ENCODE peak calls at places on chromosome 1, in four cellular contexts. One of them, this sample, is unnamed.

GRCh38 chr1:54413295-54413694 is 7.1 kb upstream of the SSBP3 start:
- DNase-seq in MM.1S: no peak
- DNase-seq in OCI-LY7: peak
- DNase-seq in adrenal gland: peak
- DNase-seq in this sample: no peak

GRCh38 chr1:226984521-226985238 is 44.6 kb downstream of the COQ8A start:
- DNase-seq in MM.1S: no peak
- DNase-seq in adrenal gland: no peak
- DNase-seq in OCI-LY7: no peak
- DNase-seq in this sample: no peak

GRCh38 chr1:94115900-94116436 is 5.0 kb downstream of the ABCA4 start:
- DNase-seq in adrenal gland: no peak
- DNase-seq in OCI-LY7: no peak
- DNase-seq in MM.1S: no peak
- DNase-seq in this sample: no peak

GRCh38 chr1:3423245-3423829 is 31.1 kb upstream of the ARHGEF16 start:
- DNase-seq in MM.1S: no peak
- DNase-seq in adrenal gland: no peak
- DNase-seq in OCI-LY7: no peak
- DNase-seq in this sample: no peak

GRCh38 chr1:223776075-223776814 is 63.9 kb downstream of the CAPN2 start:
- DNase-seq in MM.1S: no peak
- DNase-seq in adrenal gland: peak
- DNase-seq in OCI-LY7: no peak
- DNase-seq in this sample: no peak

GRCh38 chr1:203663294-203663693 is 36.7 kb downstream of the ATP2B4 start:
- DNase-seq in MM.1S: no peak
- DNase-seq in OCI-LY7: no peak
- DNase-seq in adrenal gland: no peak
- DNase-seq in this sample: no peak

GRCh38 chr1:178633068-178633467 is 92.0 kb upstream of the RALGPS2 start:
- DNase-seq in OCI-LY7: no peak
- DNase-seq in MM.1S: no peak
- DNase-seq in adrenal gland: no peak
- DNase-seq in this sample: no peak

GRCh38 chr1:197561041-197561440 is 214.2 kb downstream of the DENND1B start:
- DNase-seq in adrenal gland: no peak
- DNase-seq in OCI-LY7: no peak
- DNase-seq in MM.1S: no peak
- DNase-seq in this sample: no peak

GRCh38 chr1:47228644-47229030 is 3.4 kb downstream of the TAL1 start:
- DNase-seq in MM.1S: no peak
- DNase-seq in adrenal gland: peak
- DNase-seq in OCI-LY7: no peak
- DNase-seq in this sample: no peak

GRCh38 chr1:55712148-55712547 is 497.0 kb upstream of the USP24 start:
- DNase-seq in OCI-LY7: no peak
- DNase-seq in adrenal gland: no peak
- DNase-seq in MM.1S: no peak
- DNase-seq in this sample: no peak

GRCh38 chr1:53765656-53766055 is 26.7 kb upstream of the GLIS1 start:
- DNase-seq in adrenal gland: no peak
- DNase-seq in OCI-LY7: no peak
- DNase-seq in MM.1S: peak
- DNase-seq in this sample: no peak

GRCh38 chr1:155300024-155300423 is 1.2 kb downstream of the PKLR start:
- DNase-seq in MM.1S: no peak
- DNase-seq in OCI-LY7: no peak
- DNase-seq in adrenal gland: no peak
- DNase-seq in this sample: no peak

GRCh38 chr1:233064988-233065387 is 114.6 kb downstream of the NTPCR start:
- DNase-seq in adrenal gland: no peak
- DNase-seq in OCI-LY7: no peak
- DNase-seq in MM.1S: no peak
- DNase-seq in this sample: no peak

GRCh38 chr1:78225153-78225552 is 179.4 kb downstream of the GIPC2 start:
- DNase-seq in OCI-LY7: no peak
- DNase-seq in MM.1S: no peak
- DNase-seq in adrenal gland: no peak
- DNase-seq in this sample: no peak

GRCh38 chr1:35855016-35855700 is 27.9 kb upstream of the AGO1 start:
- DNase-seq in OCI-LY7: peak
- DNase-seq in adrenal gland: no peak
- DNase-seq in MM.1S: no peak
- DNase-seq in this sample: no peak

GRCh38 chr1:39268112-39268581 is 63.7 kb downstream of the MACF1 start:
- DNase-seq in OCI-LY7: no peak
- DNase-seq in adrenal gland: peak
- DNase-seq in MM.1S: peak
- DNase-seq in this sample: no peak

GRCh38 chr1:204065174-204065985 is 7.5 kb upstream of the SOX13 start:
- DNase-seq in OCI-LY7: no peak
- DNase-seq in MM.1S: no peak
- DNase-seq in adrenal gland: peak
- DNase-seq in this sample: no peak

GRCh38 chr1:233357595-233358446 is 30.3 kb downstream of the MAP3K21 start:
- DNase-seq in adrenal gland: no peak
- DNase-seq in MM.1S: peak
- DNase-seq in OCI-LY7: no peak
- DNase-seq in this sample: no peak

GRCh38 chr1:56098956-56099355 is 480.4 kb downstream of the PLPP3 start:
- DNase-seq in OCI-LY7: no peak
- DNase-seq in MM.1S: no peak
- DNase-seq in adrenal gland: no peak
- DNase-seq in this sample: no peak

GRCh38 chr1:171313319-171313834 is 606 bp upstream of the FMO4 start:
- DNase-seq in MM.1S: no peak
- DNase-seq in adrenal gland: no peak
- DNase-seq in OCI-LY7: peak
- DNase-seq in this sample: peak

GRCh38 chr1:8427493-8427892 is 109.6 kb downstream of the SLC45A1 start:
- DNase-seq in OCI-LY7: peak
- DNase-seq in MM.1S: peak
- DNase-seq in adrenal gland: no peak
- DNase-seq in this sample: peak

GRCh38 chr1:234710936-234711335 is 101.0 kb upstream of the IRF2BP2 start:
- DNase-seq in OCI-LY7: no peak
- DNase-seq in MM.1S: no peak
- DNase-seq in adrenal gland: peak
- DNase-seq in this sample: no peak

DNA sequence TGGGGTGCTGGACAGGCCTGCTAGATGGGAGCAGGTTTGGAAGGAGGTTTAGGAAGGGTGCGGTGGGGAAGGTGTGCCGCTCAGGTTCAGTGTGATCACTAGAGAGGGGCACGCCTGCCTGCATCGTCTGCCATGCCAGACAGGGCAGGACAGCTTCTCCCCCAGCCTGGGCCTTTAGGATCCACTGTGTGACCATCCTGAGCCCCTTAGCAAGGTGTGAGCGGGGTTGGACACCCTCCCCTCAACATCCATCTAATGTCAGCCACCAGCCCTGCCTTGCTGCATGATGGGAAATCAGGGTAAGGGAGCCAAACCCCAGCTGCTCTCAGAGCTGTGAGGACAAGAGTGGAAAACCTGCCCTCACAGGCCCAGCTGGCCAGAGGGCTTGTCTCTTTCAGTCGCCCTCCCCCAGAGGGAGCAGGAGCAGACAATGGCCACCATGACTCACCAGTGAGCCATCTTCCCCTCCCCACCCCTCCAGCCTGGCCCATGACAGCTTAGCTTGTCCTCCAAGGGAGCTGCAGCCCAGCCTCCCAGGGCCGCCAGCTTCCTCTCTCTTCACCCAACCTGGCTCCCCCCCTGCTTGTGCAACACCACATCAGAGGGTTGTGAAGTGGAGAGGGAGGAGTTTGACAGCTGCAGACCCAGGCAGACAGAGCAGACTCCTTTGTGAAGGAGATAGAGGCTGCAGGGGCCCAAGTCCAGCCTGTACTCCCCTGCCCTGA is 37.0 kb downstream of the NUAK2 start:
- DNase-seq in OCI-LY7: peak
- DNase-seq in adrenal gland: peak
- DNase-seq in MM.1S: peak
- DNase-seq in this sample: peak
- TF ChIP-seq CTCF in OCI-LY7: no peak
- TF ChIP-seq CTCF in adrenal gland: no peak
- TF ChIP-seq CTCF in MM.1S: no peak
- TF ChIP-seq CTCF in this sample: no peak

GRCh38 chr1:1072849-1073742 is 1.0 kb downstream of the RNF223 start:
- DNase-seq in adrenal gland: no peak
- DNase-seq in OCI-LY7: no peak
- DNase-seq in MM.1S: no peak
- DNase-seq in this sample: no peak

GRCh38 chr1:1072299-1072848 is 1.7 kb downstream of the RNF223 start:
- DNase-seq in adrenal gland: no peak
- DNase-seq in MM.1S: no peak
- DNase-seq in OCI-LY7: no peak
- DNase-seq in this sample: no peak

GRCh38 chr1:1073743-1074587 is at the start of gene RNF223:
- DNase-seq in adrenal gland: no peak
- DNase-seq in MM.1S: no peak
- DNase-seq in OCI-LY7: no peak
- DNase-seq in this sample: no peak

GRCh38 chr1:1075148-1075935 is 1.2 kb upstream of the RNF223 start:
- DNase-seq in MM.1S: no peak
- DNase-seq in adrenal gland: no peak
- DNase-seq in OCI-LY7: no peak
- DNase-seq in this sample: no peak

GRCh38 chr1:1074631-1075147 is 583 bp upstream of the RNF223 start:
- DNase-seq in OCI-LY7: no peak
- DNase-seq in MM.1S: no peak
- DNase-seq in adrenal gland: no peak
- DNase-seq in this sample: no peak
- H3K4me3 ChIP-seq in OCI-LY7: no peak
- H3K4me3 ChIP-seq in MM.1S: no peak
- H3K4me3 ChIP-seq in adrenal gland: no peak
- H3K4me3 ChIP-seq in this sample: no peak

DNA sequence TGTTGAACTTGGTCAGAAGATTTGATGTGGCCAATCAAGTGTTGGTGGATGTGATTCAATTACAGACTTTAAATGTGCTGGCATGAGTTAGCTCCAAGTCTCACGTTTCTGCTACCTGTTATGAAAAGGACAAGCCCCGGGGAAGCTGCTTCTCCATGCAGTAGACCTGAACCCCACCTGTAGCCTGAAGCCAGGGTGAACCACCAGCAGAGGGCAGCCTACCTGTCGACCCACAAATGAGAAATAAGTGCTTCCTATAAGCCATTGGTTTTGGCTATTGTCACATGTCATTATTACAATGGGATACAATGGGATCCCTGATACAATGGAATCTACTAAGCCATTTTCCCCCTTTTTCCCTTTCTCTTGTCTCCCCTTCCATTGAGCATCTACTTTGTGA is 230.2 kb downstream of the PRDM2 start:
- DNase-seq in MM.1S: peak
- DNase-seq in adrenal gland: no peak
- DNase-seq in OCI-LY7: peak
- DNase-seq in this sample: no peak
- TF ChIP-seq CTCF in MM.1S: peak
- TF ChIP-seq CTCF in adrenal gland: peak
- TF ChIP-seq CTCF in OCI-LY7: peak
- TF ChIP-seq CTCF in this sample: peak

GRCh38 chr1:222709700-222710153 is 2.6 kb downstream of the AIDA start:
- DNase-seq in MM.1S: no peak
- DNase-seq in OCI-LY7: no peak
- DNase-seq in adrenal gland: no peak
- DNase-seq in this sample: no peak
- H3K4me3 ChIP-seq in MM.1S: no peak
- H3K4me3 ChIP-seq in OCI-LY7: no peak
- H3K4me3 ChIP-seq in adrenal gland: no peak
- H3K4me3 ChIP-seq in this sample: no peak